ENCODE peak calls at places on chromosomes 6 and 20, in six cellular contexts. One of them, this sample, is unnamed. For H3K4me1, the result is how much of the 10 kb centered on the place peaks cover.

GRCh38 chr20:52493177-52493711 is 301.7 kb upstream of the ZFP64 start:
- DNase-seq in stomach: no peak
- DNase-seq in spleen: no peak
- DNase-seq in K562: no peak
- DNase-seq in endothelial cell of umbilical vein: peak
- DNase-seq in HepG2: no peak
- DNase-seq in this sample: no peak

GRCh38 chr6:25692472-25692871 is 40.5 kb downstream of the SCGN start:
- DNase-seq in endothelial cell of umbilical vein: no peak
- DNase-seq in HepG2: no peak
- DNase-seq in spleen: no peak
- DNase-seq in K562: no peak
- DNase-seq in stomach: no peak
- DNase-seq in this sample: no peak

GRCh38 chr20:38725959-38726848 is 1.9 kb downstream of the SLC32A1 start:
- DNase-seq in stomach: peak
- DNase-seq in K562: peak
- DNase-seq in HepG2: peak
- DNase-seq in spleen: no peak
- DNase-seq in endothelial cell of umbilical vein: peak
- DNase-seq in this sample: no peak

GRCh38 chr6:119612176-119612870 is 262.8 kb upstream of the MAN1A1 start:
- DNase-seq in spleen: no peak
- DNase-seq in K562: no peak
- DNase-seq in stomach: no peak
- DNase-seq in HepG2: peak
- DNase-seq in endothelial cell of umbilical vein: no peak
- DNase-seq in this sample: no peak

GRCh38 chr20:13288357-13288756 is 67.3 kb downstream of the ISM1 start:
- DNase-seq in HepG2: peak
- DNase-seq in stomach: no peak
- DNase-seq in K562: no peak
- DNase-seq in spleen: no peak
- DNase-seq in endothelial cell of umbilical vein: no peak
- DNase-seq in this sample: no peak

GRCh38 chr6:165390475-165390874 is 81.1 kb upstream of the C6orf118 start:
- DNase-seq in HepG2: no peak
- DNase-seq in stomach: no peak
- DNase-seq in K562: no peak
- DNase-seq in spleen: no peak
- DNase-seq in endothelial cell of umbilical vein: no peak
- DNase-seq in this sample: no peak

GRCh38 chr20:58254890-58255289 is 26.4 kb upstream of the ANKRD60 start:
- DNase-seq in endothelial cell of umbilical vein: no peak
- DNase-seq in stomach: no peak
- DNase-seq in K562: no peak
- DNase-seq in HepG2: no peak
- DNase-seq in spleen: no peak
- DNase-seq in this sample: no peak

GRCh38 chr20:62666736-62667529 is 24.6 kb downstream of the SLCO4A1 start:
- DNase-seq in HepG2: peak
- DNase-seq in K562: no peak
- DNase-seq in spleen: no peak
- DNase-seq in endothelial cell of umbilical vein: peak
- DNase-seq in stomach: peak
- DNase-seq in this sample: no peak

GRCh38 chr20:22489614-22490286 is 94.6 kb downstream of the FOXA2 start:
- DNase-seq in stomach: peak
- DNase-seq in spleen: no peak
- DNase-seq in HepG2: peak
- DNase-seq in endothelial cell of umbilical vein: no peak
- DNase-seq in K562: no peak
- DNase-seq in this sample: no peak

GRCh38 chr6:35041086-35041855 is 99.9 kb downstream of the TCP11 start:
- DNase-seq in endothelial cell of umbilical vein: no peak
- DNase-seq in HepG2: no peak
- DNase-seq in K562: no peak
- DNase-seq in spleen: no peak
- DNase-seq in stomach: no peak
- DNase-seq in this sample: no peak

GRCh38 chr6:165806126-165806810 is 143.2 kb upstream of the PDE10A start:
- DNase-seq in endothelial cell of umbilical vein: no peak
- DNase-seq in spleen: no peak
- DNase-seq in stomach: no peak
- DNase-seq in K562: no peak
- DNase-seq in HepG2: no peak
- DNase-seq in this sample: no peak

GRCh38 chr6:112480551-112480950 is 133.4 kb downstream of the RFPL4B start:
- DNase-seq in K562: no peak
- DNase-seq in endothelial cell of umbilical vein: no peak
- DNase-seq in spleen: no peak
- DNase-seq in stomach: no peak
- DNase-seq in HepG2: no peak
- DNase-seq in this sample: no peak

GRCh38 chr6:165556116-165556843 is 106.8 kb downstream of the PDE10A start:
- DNase-seq in HepG2: peak
- DNase-seq in stomach: peak
- DNase-seq in K562: no peak
- DNase-seq in endothelial cell of umbilical vein: peak
- DNase-seq in spleen: no peak
- DNase-seq in this sample: peak

GRCh38 chr6:108633436-108633835 is 72.7 kb downstream of the FOXO3 start:
- DNase-seq in endothelial cell of umbilical vein: peak
- DNase-seq in spleen: no peak
- DNase-seq in stomach: no peak
- DNase-seq in K562: no peak
- DNase-seq in HepG2: no peak
- DNase-seq in this sample: no peak

GRCh38 chr6:115396112-115396906 is 664.4 kb downstream of the FRK start:
- DNase-seq in stomach: no peak
- DNase-seq in HepG2: no peak
- DNase-seq in K562: no peak
- DNase-seq in endothelial cell of umbilical vein: no peak
- DNase-seq in spleen: no peak
- DNase-seq in this sample: no peak

GRCh38 chr6:16334671-16335070 is 96.3 kb downstream of the GMPR start:
- DNase-seq in stomach: no peak
- DNase-seq in HepG2: no peak
- DNase-seq in endothelial cell of umbilical vein: no peak
- DNase-seq in K562: no peak
- DNase-seq in spleen: no peak
- DNase-seq in this sample: no peak

GRCh38 chr6:10248378-10248843 is 166.5 kb downstream of the TFAP2A start:
- DNase-seq in spleen: no peak
- DNase-seq in endothelial cell of umbilical vein: no peak
- DNase-seq in K562: no peak
- DNase-seq in HepG2: no peak
- DNase-seq in stomach: no peak
- DNase-seq in this sample: no peak

GRCh38 chr6:28896505-28897392 is 27.0 kb downstream of the TRIM27 start:
- DNase-seq in spleen: peak
- DNase-seq in K562: peak
- DNase-seq in stomach: peak
- DNase-seq in endothelial cell of umbilical vein: peak
- DNase-seq in HepG2: peak
- DNase-seq in this sample: peak
- TF ChIP-seq CTCF in spleen: no peak
- TF ChIP-seq CTCF in K562: peak
- TF ChIP-seq CTCF in stomach: no peak
- TF ChIP-seq CTCF in endothelial cell of umbilical vein: no peak
- TF ChIP-seq CTCF in HepG2: peak
- TF ChIP-seq CTCF in this sample: no peak

DNA sequence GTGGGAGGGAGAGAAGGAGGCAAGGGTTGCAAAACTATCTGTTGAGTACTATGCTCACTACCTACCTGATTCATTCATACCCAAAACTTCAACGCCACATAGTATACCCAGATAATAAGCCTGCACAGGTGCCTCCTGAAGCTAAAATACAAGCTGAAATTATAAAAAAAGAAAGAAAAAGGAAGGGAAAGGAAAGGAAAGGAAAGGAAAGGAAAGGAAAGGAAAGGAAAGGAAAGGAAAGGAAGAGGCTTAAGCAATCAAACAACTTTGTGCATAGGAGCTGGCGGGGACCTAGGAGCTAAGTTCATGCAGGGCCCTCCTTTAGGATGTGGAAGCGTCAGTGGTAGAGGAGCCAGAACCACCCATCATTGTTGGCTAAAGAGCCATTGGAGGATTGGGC is 108.9 kb upstream of the SYNDIG1 start:
- DNase-seq in K562: no peak
- DNase-seq in stomach: no peak
- DNase-seq in endothelial cell of umbilical vein: no peak
- DNase-seq in HepG2: no peak
- DNase-seq in spleen: no peak
- DNase-seq in this sample: no peak
- H3K4me1 ChIP-seq in K562: under half
- H3K4me1 ChIP-seq in stomach: under half
- H3K4me1 ChIP-seq in endothelial cell of umbilical vein: under half
- H3K4me1 ChIP-seq in HepG2: under half
- H3K4me1 ChIP-seq in spleen: under half
- H3K4me1 ChIP-seq in this sample: under half

GRCh38 chr6:134658596-134658995 is 291.3 kb downstream of the ALDH8A1 start:
- DNase-seq in stomach: no peak
- DNase-seq in K562: no peak
- DNase-seq in endothelial cell of umbilical vein: no peak
- DNase-seq in spleen: no peak
- DNase-seq in HepG2: no peak
- DNase-seq in this sample: no peak
- TF ChIP-seq POLR2AphosphoS5 in stomach: no peak
- TF ChIP-seq POLR2AphosphoS5 in K562: no peak
- TF ChIP-seq POLR2AphosphoS5 in endothelial cell of umbilical vein: no peak
- TF ChIP-seq POLR2AphosphoS5 in spleen: no peak
- TF ChIP-seq POLR2AphosphoS5 in HepG2: no peak
- TF ChIP-seq POLR2AphosphoS5 in this sample: no peak

GRCh38 chr6:116887884-116888283 is 10.8 kb downstream of the RFX6 start:
- DNase-seq in K562: no peak
- DNase-seq in spleen: no peak
- DNase-seq in HepG2: no peak
- DNase-seq in stomach: no peak
- DNase-seq in endothelial cell of umbilical vein: no peak
- DNase-seq in this sample: no peak
- TF ChIP-seq CTCF in K562: no peak
- TF ChIP-seq CTCF in spleen: no peak
- TF ChIP-seq CTCF in HepG2: no peak
- TF ChIP-seq CTCF in stomach: no peak
- TF ChIP-seq CTCF in endothelial cell of umbilical vein: no peak
- TF ChIP-seq CTCF in this sample: no peak

DNA sequence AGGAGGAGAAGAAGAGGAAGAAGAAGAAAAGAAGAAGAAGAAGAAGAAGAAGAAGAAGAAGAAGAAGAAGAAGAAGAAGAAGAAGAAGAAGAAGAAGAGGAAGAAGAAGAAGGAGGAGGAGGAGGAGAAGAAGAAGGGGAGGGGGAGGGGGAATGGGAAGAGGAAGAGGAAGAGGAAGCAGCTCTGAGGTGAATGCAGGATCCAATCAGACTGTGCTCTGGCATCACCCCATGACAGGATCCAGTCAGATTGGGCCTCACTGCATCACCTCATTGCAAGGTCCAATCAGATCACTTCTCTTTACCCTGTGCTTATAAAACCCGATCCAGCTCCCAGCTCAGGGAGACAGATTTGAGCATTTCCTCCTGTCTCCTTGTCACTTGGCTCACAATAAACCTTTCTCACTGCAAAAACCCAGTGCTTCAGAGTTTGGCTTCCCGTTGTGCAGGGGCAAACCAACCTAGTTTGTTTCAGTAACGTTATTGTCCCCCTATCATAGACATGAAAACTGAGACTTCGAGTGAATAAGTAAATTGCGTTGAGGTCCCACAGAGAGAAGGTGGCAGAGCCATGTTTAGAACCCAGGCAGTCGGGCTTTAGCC is 28.6 kb upstream of the YWHAB start:
- DNase-seq in K562: peak
- DNase-seq in HepG2: no peak
- DNase-seq in endothelial cell of umbilical vein: no peak
- DNase-seq in spleen: no peak
- DNase-seq in stomach: no peak
- DNase-seq in this sample: no peak
- H3K4me1 ChIP-seq in K562: under half
- H3K4me1 ChIP-seq in HepG2: under half
- H3K4me1 ChIP-seq in endothelial cell of umbilical vein: under half
- H3K4me1 ChIP-seq in spleen: under half
- H3K4me1 ChIP-seq in stomach: under half
- H3K4me1 ChIP-seq in this sample: under half

DNA sequence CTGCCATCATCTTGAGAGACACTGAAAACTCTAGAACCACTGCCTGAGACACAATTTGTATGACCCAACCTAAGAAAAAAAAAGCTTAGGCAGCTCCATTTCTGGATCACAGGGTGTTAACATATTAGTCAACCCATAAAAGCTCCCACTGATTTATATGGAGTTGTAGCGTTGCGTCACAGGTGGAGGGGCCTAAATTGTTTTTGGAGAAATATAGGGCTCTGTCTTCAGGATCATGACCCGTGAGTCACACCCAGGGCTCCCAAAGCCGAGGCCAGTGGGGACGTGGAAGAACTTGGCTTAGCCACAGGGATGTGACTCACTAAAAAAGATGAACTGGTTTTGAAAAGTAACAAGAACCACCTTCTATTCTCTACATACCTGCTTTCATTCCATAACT is 116.5 kb upstream of the BMP2 start:
- DNase-seq in stomach: peak
- DNase-seq in endothelial cell of umbilical vein: no peak
- DNase-seq in K562: no peak
- DNase-seq in HepG2: no peak
- DNase-seq in spleen: no peak
- DNase-seq in this sample: peak
- TF ChIP-seq POLR2AphosphoS5 in stomach: no peak
- TF ChIP-seq POLR2AphosphoS5 in endothelial cell of umbilical vein: no peak
- TF ChIP-seq POLR2AphosphoS5 in K562: no peak
- TF ChIP-seq POLR2AphosphoS5 in HepG2: no peak
- TF ChIP-seq POLR2AphosphoS5 in spleen: no peak
- TF ChIP-seq POLR2AphosphoS5 in this sample: no peak

This sample was measured in Panc1.